ENCODE peak calls at places on chromosomes 12 and 14, in four cellular contexts. Q is mammary epithelial cell, U is Peyer's patch, O is ovary. X is an unnamed sample.
A peak's percentile ranks its signal among the peaks of the same experiment; 100 is the strongest.

GRCh38 chr14:58716706-58717105 is 78.9 kb downstream of the DACT1 start:
- DNase-seq in O (no peak), U (no peak), Q (no peak), X (no peak)

GRCh38 chr14:57492859-57493258 is 798 bp downstream of the CCDC198 start:
- DNase-seq in Q (peak; percentile 44), U (no peak), O (no peak), X (no peak)

GRCh38 chr14:25050494-25051170 is 685 bp upstream of the STXBP6 start:
- DNase-seq in U (no peak), Q (peak; percentile 58), O (no peak), X (no peak)

GRCh38 chr12:130555628-130556485 is 160.2 kb downstream of the RIMBP2 start:
- DNase-seq in U (no peak), Q (no peak), O (no peak), X (no peak)

GRCh38 chr14:89902876-89903275 is 51.7 kb downstream of the EFCAB11 start:
- DNase-seq in O (no peak), U (no peak), Q (no peak), X (no peak)

GRCh38 chr12:26109343-26109841 is 15.4 kb downstream of the BHLHE41 start:
- DNase-seq in Q (no peak), U (no peak), O (no peak), X (no peak)

GRCh38 chr14:36856095-36856878 is 194.6 kb downstream of the PAX9 start:
- DNase-seq in Q (no peak), U (no peak), O (no peak), X (no peak)

GRCh38 chr14:103522649-103523582 is at the start of gene CKB:
- DNase-seq in U (peak; percentile 71), Q (no peak), O (peak; percentile 79), X (peak; percentile 76)

GRCh38 chr12:42498549-42499247 is 90.8 kb downstream of the PRICKLE1 start:
- DNase-seq in Q (no peak), U (no peak), O (no peak), X (no peak)

GRCh38 chr14:61750708-61751474 is 11.3 kb upstream of the SNAPC1 start:
- DNase-seq in Q (peak; percentile 90), U (peak; percentile 95), O (peak; percentile 79), X (peak; percentile 90)

GRCh38 chr12:14691560-14691959 is 4.8 kb downstream of the GUCY2C start:
- DNase-seq in Q (no peak), O (no peak), U (peak; percentile 72), X (no peak)

GRCh38 chr12:25377475-25378179 is 126.9 kb upstream of the KRAS start:
- DNase-seq in O (no peak), U (no peak), Q (peak; percentile 44), X (no peak)

GRCh38 chr12:25376392-25376791 is 125.7 kb upstream of the KRAS start:
- DNase-seq in U (no peak), O (no peak), Q (no peak), X (no peak)

GRCh38 chr12:122984612-122985358 is 4.3 kb downstream of the ARL6IP4 start:
- DNase-seq in O (peak; percentile 74), U (no peak), Q (no peak), X (no peak)

GRCh38 chr14:91113829-91114078 is at the start of gene DGLUCY:
- DNase-seq in U (peak; percentile 90), Q (no peak), O (peak; percentile 75), X (no peak)

GRCh38 chr14:23629831-23630396 is 6.2 kb upstream of the DHRS2 start:
- DNase-seq in O (no peak), Q (no peak), U (no peak), X (peak; percentile 52)

GRCh38 chr14:31858868-31859267 is 218.2 kb upstream of the ARHGAP5 start:
- DNase-seq in U (no peak), Q (peak; percentile 29), O (no peak), X (no peak)

GRCh38 chr12:112017041-112017440 is 3.8 kb downstream of the ERP29 start:
- DNase-seq in Q (no peak), O (no peak), U (no peak), X (no peak)
- H3K27ac ChIP-seq in Q (no peak overlapping the region), O (no peak overlapping the region), U (no peak overlapping the region), X (no peak overlapping the region)

GRCh38 chr12:15714256-15714655 is 74.9 kb downstream of the EPS8 start:
- DNase-seq in O (no peak), U (no peak), Q (no peak), X (no peak)

GRCh38 chr12:15712823-15713663 is 76.1 kb downstream of the EPS8 start:
- DNase-seq in O (peak; percentile 63), Q (no peak), U (peak; percentile 88), X (no peak)

GRCh38 chr12:15709524-15709923 is 79.7 kb downstream of the EPS8 start:
- DNase-seq in U (no peak), O (no peak), Q (no peak), X (no peak)

GRCh38 chr12:15710860-15711510 is 78.2 kb downstream of the EPS8 start:
- DNase-seq in Q (no peak), O (no peak), U (no peak), X (no peak)

DNA sequence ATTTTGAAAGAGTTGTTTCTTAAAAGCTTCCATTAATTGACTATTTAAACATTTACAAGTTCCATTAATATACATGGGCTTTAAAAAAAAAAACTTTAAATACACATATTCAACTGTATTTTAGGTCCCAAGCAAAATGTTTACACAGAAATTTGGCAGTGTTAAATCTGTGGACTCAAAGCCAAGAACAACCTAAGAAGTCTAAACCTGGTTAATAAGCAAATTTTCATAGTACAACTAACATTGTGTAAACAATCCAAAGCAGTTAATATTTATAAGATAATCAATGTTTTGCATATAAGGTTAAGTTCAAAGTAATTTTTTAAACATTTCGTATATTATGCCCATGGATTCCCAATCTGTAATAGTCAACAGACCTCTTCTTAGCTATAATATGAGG is 77.0 kb downstream of the EPS8 start:
- DNase-seq in Q (no peak), O (no peak), U (no peak), X (no peak)
- H3K4me3 ChIP-seq in Q (no peak overlapping the region), O (no peak overlapping the region), U (peak overlapping the region; percentile 30), X (peak overlapping the region; percentile 51)

GRCh38 chr12:66351301-66351700 is 49.0 kb downstream of the HELB start:
- DNase-seq in Q (no peak), O (no peak), U (no peak), X (no peak)

GRCh38 chr12:66352899-66353298 is 50.6 kb downstream of the HELB start:
- DNase-seq in O (no peak), U (no peak), Q (no peak), X (no peak)

GRCh38 chr12:66354291-66354690 is 52.0 kb downstream of the HELB start:
- DNase-seq in Q (no peak), O (no peak), U (no peak), X (no peak)

GRCh38 chr12:66352197-66352596 is 49.9 kb downstream of the HELB start:
- DNase-seq in U (no peak), O (no peak), Q (no peak), X (no peak)
- TF ChIP-seq CTCF in U (no peak), O (no peak), Q (peak; percentile 36), X (no peak)

GRCh38 chr12:124420041-124420765 is 125.3 kb downstream of the RFLNA start:
- DNase-seq in O (no peak), Q (no peak), U (no peak), X (no peak)
- H3K27ac ChIP-seq in O (no peak overlapping the region), Q (no peak overlapping the region), U (no peak overlapping the region), X (peak overlapping the region; percentile 93)

DNA sequence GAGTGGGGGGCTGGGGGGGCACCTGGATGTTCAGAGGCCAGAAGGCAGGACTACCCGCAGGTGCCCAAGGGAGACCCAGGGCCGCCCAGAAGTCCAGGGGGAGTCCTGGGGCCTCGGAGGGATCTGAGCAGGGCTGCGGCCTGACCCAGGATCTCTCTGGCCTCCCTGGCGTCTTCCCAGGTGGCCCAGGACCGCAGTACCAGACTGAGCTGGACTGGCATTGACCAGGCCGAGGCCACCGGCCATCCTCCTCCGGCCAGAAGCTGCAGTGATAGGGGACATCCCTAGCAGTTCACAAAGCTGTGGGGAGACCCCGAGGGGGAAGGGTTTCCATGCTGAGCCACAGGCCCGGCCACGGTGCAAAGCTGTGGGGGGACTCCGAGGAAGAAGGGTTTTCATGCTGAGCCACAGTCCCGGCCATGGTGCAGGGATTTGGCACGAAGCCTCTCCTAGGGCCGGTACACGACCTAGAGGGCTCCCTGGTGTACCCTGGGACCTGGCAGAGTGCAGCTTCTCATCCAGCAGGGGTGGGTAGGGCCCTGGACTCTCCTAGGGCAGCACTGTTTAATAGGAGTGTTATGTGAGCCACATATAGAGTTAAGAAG is 24.4 kb downstream of the FBRSL1 start:
- DNase-seq in U (no peak), O (no peak), Q (no peak), X (no peak)
- H3K4me3 ChIP-seq in U (no peak overlapping the region), O (no peak overlapping the region), Q (no peak overlapping the region), X (no peak overlapping the region)

GRCh38 chr12:47410862-47411261 is 295.0 kb downstream of the RPAP3 start:
- DNase-seq in Q (no peak), O (no peak), U (no peak), X (no peak)

GRCh38 chr12:47410383-47410782 is 295.4 kb downstream of the RPAP3 start:
- DNase-seq in O (no peak), Q (no peak), U (no peak), X (no peak)

GRCh38 chr12:47409310-47409709 is 296.5 kb downstream of the RPAP3 start:
- DNase-seq in Q (no peak), O (no peak), U (no peak), X (no peak)

GRCh38 chr12:47407730-47408129 is 298.1 kb downstream of the RPAP3 start:
- DNase-seq in Q (no peak), O (no peak), U (no peak), X (no peak)

GRCh38 chr12:47408171-47408871 is 297.5 kb downstream of the RPAP3 start:
- DNase-seq in Q (peak; percentile 69), U (peak; percentile 74), O (no peak), X (no peak)
- TF ChIP-seq CTCF in Q (peak; percentile 54), U (peak; percentile 20), O (no peak), X (no peak)

DNA sequence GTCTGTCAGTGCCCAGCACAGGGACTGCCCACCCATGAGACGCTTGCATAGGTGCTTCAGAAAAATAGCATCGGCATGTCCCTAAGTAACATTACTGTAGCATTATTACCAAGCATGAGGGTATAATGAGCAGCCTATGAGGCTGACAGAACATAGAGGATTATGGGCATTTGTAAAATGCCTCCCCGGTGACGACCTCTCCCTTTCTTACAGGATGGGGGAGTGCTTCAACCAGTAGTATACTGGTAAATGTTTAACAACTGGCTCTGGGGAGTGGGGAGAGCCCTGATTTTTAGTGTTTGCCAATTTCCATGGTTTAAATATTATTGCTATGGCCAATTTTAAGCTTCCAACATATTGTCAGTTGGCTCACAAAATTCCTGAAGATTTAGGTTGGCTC is 104.5 kb downstream of the ETNK1 start:
- DNase-seq in U (no peak), O (no peak), Q (no peak), X (no peak)
- H3K27ac ChIP-seq in U (no peak overlapping the region), O (no peak overlapping the region), Q (no peak overlapping the region), X (peak overlapping the region; percentile 82)

DNA sequence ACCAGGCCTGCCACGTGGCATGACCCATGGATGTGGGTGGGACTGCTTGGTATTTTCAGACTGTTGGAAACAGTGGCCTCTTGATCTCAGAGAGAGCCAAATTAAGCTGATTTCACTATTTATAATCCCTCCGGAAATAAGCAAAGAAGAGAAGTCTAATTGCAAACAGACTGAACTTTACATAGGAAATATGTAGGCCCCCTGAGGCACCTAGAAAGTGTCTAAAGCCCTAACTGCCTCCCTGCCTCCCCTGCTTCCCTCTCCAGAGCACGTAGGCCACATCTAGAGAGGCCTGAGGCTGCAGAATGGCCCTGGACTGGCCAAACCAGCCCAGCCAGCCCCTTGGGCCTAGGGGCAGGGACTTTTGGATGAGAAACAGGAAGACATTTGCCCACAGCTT is 123.8 kb downstream of the ZFP36L1 start:
- DNase-seq in Q (no peak), U (peak; percentile 33), O (no peak), X (peak; percentile 45)
- H3K4me3 ChIP-seq in Q (no peak overlapping the region), U (no peak overlapping the region), O (no peak overlapping the region), X (no peak overlapping the region)

GRCh38 chr12:64883264-64884163 is 59.1 kb downstream of the TBC1D30 start:
- DNase-seq in O (no peak), Q (no peak), U (no peak), X (no peak)
- TF ChIP-seq CTCF in O (no peak), Q (no peak), U (no peak), X (no peak)